ENCODE peak calls at places on chromosomes 2 and 18, in five cellular contexts. One of them, this sample, is unnamed.
A peak's percentile ranks its signal among the peaks of the same experiment; 100 is the strongest.

GRCh38 chr2:162103443-162104009 is 29.5 kb upstream of the DPP4 start:
- DNase-seq in foreskin fibroblast: no peak
- DNase-seq in amniotic stem cell: no peak
- DNase-seq in HTR-8/SVneo: no peak
- DNase-seq in EL: no peak
- DNase-seq in this sample: no peak

GRCh38 chr2:241851325-241852115 is 7.2 kb downstream of the PDCD1 start:
- DNase-seq in amniotic stem cell: no peak
- DNase-seq in foreskin fibroblast: no peak
- DNase-seq in HTR-8/SVneo: no peak
- DNase-seq in EL: no peak
- DNase-seq in this sample: no peak

GRCh38 chr2:208147008-208147407 is 1.1 kb upstream of the CRYGB start:
- DNase-seq in EL: no peak
- DNase-seq in HTR-8/SVneo: no peak
- DNase-seq in amniotic stem cell: no peak
- DNase-seq in foreskin fibroblast: no peak
- DNase-seq in this sample: no peak

GRCh38 chr2:238946586-238947242 is 98.8 kb downstream of the TWIST2 start:
- DNase-seq in HTR-8/SVneo: no peak
- DNase-seq in amniotic stem cell: no peak
- DNase-seq in foreskin fibroblast: no peak
- DNase-seq in EL: no peak
- DNase-seq in this sample: no peak

GRCh38 chr2:234536218-234536989 is 39.5 kb upstream of the ARL4C start:
- DNase-seq in amniotic stem cell: no peak
- DNase-seq in HTR-8/SVneo: no peak
- DNase-seq in EL: no peak
- DNase-seq in foreskin fibroblast: no peak
- DNase-seq in this sample: no peak

GRCh38 chr2:231648579-231649174 is 56.0 kb downstream of the TEX44 start:
- DNase-seq in foreskin fibroblast: no peak
- DNase-seq in EL: peak; percentile 49
- DNase-seq in amniotic stem cell: no peak
- DNase-seq in HTR-8/SVneo: peak; percentile 64
- DNase-seq in this sample: no peak

GRCh38 chr18:61714421-61714820 is 178.4 kb downstream of the RNF152 start:
- DNase-seq in EL: no peak
- DNase-seq in HTR-8/SVneo: no peak
- DNase-seq in foreskin fibroblast: no peak
- DNase-seq in amniotic stem cell: no peak
- DNase-seq in this sample: no peak

GRCh38 chr2:100831158-100831715 is 11.3 kb downstream of the NPAS2 start:
- DNase-seq in foreskin fibroblast: peak; percentile 40
- DNase-seq in HTR-8/SVneo: no peak
- DNase-seq in EL: no peak
- DNase-seq in amniotic stem cell: no peak
- DNase-seq in this sample: no peak

GRCh38 chr18:68394705-68395104 is 320.2 kb downstream of the TMX3 start:
- DNase-seq in foreskin fibroblast: no peak
- DNase-seq in amniotic stem cell: no peak
- DNase-seq in EL: peak; percentile 64
- DNase-seq in HTR-8/SVneo: no peak
- DNase-seq in this sample: no peak

GRCh38 chr18:67133669-67134068 is 382.9 kb downstream of the DSEL start:
- DNase-seq in HTR-8/SVneo: no peak
- DNase-seq in EL: no peak
- DNase-seq in foreskin fibroblast: no peak
- DNase-seq in amniotic stem cell: no peak
- DNase-seq in this sample: no peak

This sample was measured in retinal pigment epithelial cell.